ENCODE peak calls at places on chromosome 1, in seven cellular contexts. Z is GM03348; Q is stimulated activated CD4-positive, alpha-beta T cell treated with anti-CD3 and anti-CD28 coated beads, Interleukin-1b, Interleukin-23, amount 100 ng/mL, for 4 hours; V is germinal center; B is anterior cingulate cortex; D is cerebellar cortex; S is HL-60. N is an unnamed sample.

GRCh38 chr1:239025223-239025622 is 361.1 kb upstream of the CHRM3 start:
- DNase-seq in Z (no peak), Q (no peak), V (no peak), B (no peak), D (no peak), S (no peak), N (no peak)

GRCh38 chr1:199463521-199464127 is 563.9 kb upstream of the NR5A2 start:
- DNase-seq in Z (peak; percentile 10), Q (no peak), V (peak; percentile 27), B (no peak), D (peak; percentile 26), S (no peak), N (peak; percentile 12)

GRCh38 chr1:41404308-41404755 is 43.1 kb downstream of the FOXO6 start:
- DNase-seq in Z (no peak), Q (no peak), V (no peak), B (peak; percentile 75), D (peak; percentile 70), S (no peak), N (no peak)

GRCh38 chr1:54724771-54725170 is 9.1 kb downstream of the TTC4 start:
- DNase-seq in Z (no peak), Q (no peak), V (no peak), B (no peak), D (no peak), S (no peak), N (no peak)

GRCh38 chr1:4853930-4854329 is 199.5 kb downstream of the AJAP1 start:
- DNase-seq in Z (no peak), Q (no peak), V (no peak), B (no peak), D (no peak), S (no peak), N (no peak)

GRCh38 chr1:190323530-190323929 is 154.1 kb downstream of the BRINP3 start:
- DNase-seq in Z (no peak), Q (no peak), V (no peak), B (no peak), D (no peak), S (no peak), N (no peak)

GRCh38 chr1:117694543-117694942 is 88.7 kb downstream of the TENT5C start:
- DNase-seq in Z (no peak), Q (no peak), V (no peak), B (no peak), D (no peak), S (no peak), N (no peak)

GRCh38 chr1:20337581-20337980 is 46.9 kb downstream of the VWA5B1 start:
- DNase-seq in Z (no peak), Q (no peak), V (no peak), B (no peak), D (no peak), S (no peak), N (no peak)

GRCh38 chr1:57605933-57606332 is 182.1 kb upstream of the DAB1 start:
- DNase-seq in Z (no peak), Q (no peak), V (no peak), B (no peak), D (no peak), S (no peak), N (no peak)

GRCh38 chr1:90879281-90879680 is 142.6 kb downstream of the ZNF644 start:
- DNase-seq in Z (no peak), Q (no peak), V (no peak), B (no peak), D (no peak), S (no peak), N (no peak)

GRCh38 chr1:231116741-231117140 is 45.1 kb upstream of the TRIM67 start:
- DNase-seq in Z (no peak), Q (no peak), V (no peak), B (no peak), D (no peak), S (no peak), N (no peak)

GRCh38 chr1:182608850-182609610 is 4.8 kb upstream of the RGS16 start:
- DNase-seq in Z (no peak), Q (no peak), V (no peak), B (no peak), D (no peak), S (no peak), N (no peak)

GRCh38 chr1:59803458-59804038 is 11.2 kb upstream of the HOOK1 start:
- DNase-seq in Z (no peak), Q (no peak), V (no peak), B (no peak), D (no peak), S (no peak), N (no peak)